ENCODE peak calls at places on chromosomes 6 and 20, in seven cellular contexts. One of them, this sample, is unnamed.

GRCh38 chr6:85126448-85127178 is 323.3 kb upstream of the NT5E start:
- DNase-seq in HS-5: no peak
- DNase-seq in endothelial cell of umbilical vein: peak; percentile 75
- DNase-seq in RPMI8226: peak; percentile 20
- DNase-seq in spleen: peak; percentile 76
- DNase-seq in trophoblast cell: peak; percentile 2
- DNase-seq in foreskin fibroblast: peak; percentile 70
- DNase-seq in this sample: peak; percentile 3

GRCh38 chr6:90469906-90470305 is 117.0 kb downstream of the MAP3K7 start:
- DNase-seq in trophoblast cell: no peak
- DNase-seq in endothelial cell of umbilical vein: no peak
- DNase-seq in HS-5: no peak
- DNase-seq in foreskin fibroblast: no peak
- DNase-seq in RPMI8226: no peak
- DNase-seq in spleen: no peak
- DNase-seq in this sample: no peak

GRCh38 chr6:108074359-108075144 is at the start of gene OSTM1:
- DNase-seq in spleen: peak; percentile 99
- DNase-seq in trophoblast cell: peak; percentile 87
- DNase-seq in RPMI8226: peak; percentile 89
- DNase-seq in foreskin fibroblast: peak; percentile 87
- DNase-seq in endothelial cell of umbilical vein: peak; percentile 91
- DNase-seq in HS-5: peak; percentile 39
- DNase-seq in this sample: peak; percentile 48

GRCh38 chr20:63177785-63178444 is 38.0 kb downstream of the YTHDF1 start:
- DNase-seq in HS-5: no peak
- DNase-seq in foreskin fibroblast: peak; percentile 14
- DNase-seq in endothelial cell of umbilical vein: no peak
- DNase-seq in RPMI8226: no peak
- DNase-seq in spleen: peak; percentile 62
- DNase-seq in trophoblast cell: no peak
- DNase-seq in this sample: no peak

GRCh38 chr6:15439410-15440022 is 193.6 kb downstream of the JARID2 start:
- DNase-seq in endothelial cell of umbilical vein: no peak
- DNase-seq in HS-5: no peak
- DNase-seq in spleen: no peak
- DNase-seq in foreskin fibroblast: no peak
- DNase-seq in RPMI8226: no peak
- DNase-seq in trophoblast cell: no peak
- DNase-seq in this sample: no peak

GRCh38 chr20:53869466-53870258 is 200.7 kb downstream of the BCAS1 start:
- DNase-seq in spleen: no peak
- DNase-seq in HS-5: peak; percentile 99
- DNase-seq in trophoblast cell: peak; percentile 76
- DNase-seq in foreskin fibroblast: peak; percentile 39
- DNase-seq in endothelial cell of umbilical vein: peak; percentile 82
- DNase-seq in RPMI8226: peak; percentile 84
- DNase-seq in this sample: peak; percentile 51

GRCh38 chr20:57801046-57801445 is 91.2 kb upstream of the PMEPA1 start:
- DNase-seq in spleen: no peak
- DNase-seq in endothelial cell of umbilical vein: no peak
- DNase-seq in trophoblast cell: no peak
- DNase-seq in HS-5: no peak
- DNase-seq in RPMI8226: no peak
- DNase-seq in foreskin fibroblast: no peak
- DNase-seq in this sample: no peak

GRCh38 chr6:12490904-12491571 is 200.9 kb downstream of the EDN1 start:
- DNase-seq in spleen: no peak
- DNase-seq in HS-5: peak; percentile 87
- DNase-seq in trophoblast cell: peak; percentile 63
- DNase-seq in endothelial cell of umbilical vein: peak; percentile 96
- DNase-seq in RPMI8226: no peak
- DNase-seq in foreskin fibroblast: peak; percentile 89
- DNase-seq in this sample: peak; percentile 86

GRCh38 chr20:45828589-45828988 is 1.5 kb upstream of the TNNC2 start:
- DNase-seq in endothelial cell of umbilical vein: no peak
- DNase-seq in spleen: peak; percentile 51
- DNase-seq in trophoblast cell: no peak
- DNase-seq in foreskin fibroblast: no peak
- DNase-seq in RPMI8226: no peak
- DNase-seq in HS-5: no peak
- DNase-seq in this sample: no peak

GRCh38 chr6:143806282-143807102 is 36.6 kb upstream of the LTV1 start:
- DNase-seq in spleen: no peak
- DNase-seq in trophoblast cell: peak; percentile 1
- DNase-seq in endothelial cell of umbilical vein: peak; percentile 66
- DNase-seq in HS-5: peak; percentile 4
- DNase-seq in foreskin fibroblast: no peak
- DNase-seq in RPMI8226: no peak
- DNase-seq in this sample: no peak